ENCODE peak calls at places on chromosomes 12 and 14, in nine cellular contexts. One of them, this sample, is unnamed.

GRCh38 chr14:63470877-63471565 is 72.2 kb downstream of the PPP2R5E start:
- DNase-seq in fibroblast of lung: peak
- DNase-seq in mesendoderm: no peak
- DNase-seq in IMR-90: peak
- DNase-seq in GM23248: peak
- DNase-seq in endothelial cell of umbilical vein: peak
- DNase-seq in A549: peak
- DNase-seq in Karpas-422: no peak
- DNase-seq in astrocyte: peak
- DNase-seq in this sample: no peak

GRCh38 chr14:92926931-92927330 is 4.0 kb downstream of the CHGA start:
- DNase-seq in fibroblast of lung: no peak
- DNase-seq in mesendoderm: no peak
- DNase-seq in IMR-90: no peak
- DNase-seq in GM23248: peak
- DNase-seq in endothelial cell of umbilical vein: no peak
- DNase-seq in A549: no peak
- DNase-seq in Karpas-422: no peak
- DNase-seq in astrocyte: no peak
- DNase-seq in this sample: no peak

GRCh38 chr12:90621927-90622326 is 333.0 kb downstream of the CCER1 start:
- DNase-seq in fibroblast of lung: peak
- DNase-seq in mesendoderm: no peak
- DNase-seq in IMR-90: peak
- DNase-seq in GM23248: peak
- DNase-seq in endothelial cell of umbilical vein: peak
- DNase-seq in A549: no peak
- DNase-seq in Karpas-422: no peak
- DNase-seq in astrocyte: peak
- DNase-seq in this sample: no peak

GRCh38 chr12:1319215-1319614 is 275.2 kb downstream of the FBXL14 start:
- DNase-seq in fibroblast of lung: peak
- DNase-seq in mesendoderm: no peak
- DNase-seq in IMR-90: peak
- DNase-seq in GM23248: peak
- DNase-seq in endothelial cell of umbilical vein: no peak
- DNase-seq in A549: no peak
- DNase-seq in Karpas-422: no peak
- DNase-seq in astrocyte: peak
- DNase-seq in this sample: no peak

GRCh38 chr12:108596854-108597558 is 878 bp downstream of the TMEM119 start:
- DNase-seq in fibroblast of lung: no peak
- DNase-seq in mesendoderm: no peak
- DNase-seq in IMR-90: no peak
- DNase-seq in GM23248: peak
- DNase-seq in endothelial cell of umbilical vein: no peak
- DNase-seq in A549: no peak
- DNase-seq in Karpas-422: no peak
- DNase-seq in astrocyte: no peak
- DNase-seq in this sample: no peak

GRCh38 chr12:92942905-92943304 is 13.8 kb upstream of the EEA1 start:
- DNase-seq in fibroblast of lung: peak
- DNase-seq in mesendoderm: no peak
- DNase-seq in IMR-90: peak
- DNase-seq in GM23248: peak
- DNase-seq in endothelial cell of umbilical vein: no peak
- DNase-seq in A549: no peak
- DNase-seq in Karpas-422: no peak
- DNase-seq in astrocyte: peak
- DNase-seq in this sample: no peak

GRCh38 chr12:88206636-88207035 is 64.5 kb downstream of the TMTC3 start:
- DNase-seq in fibroblast of lung: peak
- DNase-seq in mesendoderm: no peak
- DNase-seq in IMR-90: peak
- DNase-seq in GM23248: peak
- DNase-seq in endothelial cell of umbilical vein: no peak
- DNase-seq in A549: no peak
- DNase-seq in Karpas-422: no peak
- DNase-seq in astrocyte: no peak
- DNase-seq in this sample: no peak

GRCh38 chr14:35835208-35835982 is 9.3 kb downstream of the BRMS1L start:
- DNase-seq in fibroblast of lung: no peak
- DNase-seq in mesendoderm: no peak
- DNase-seq in IMR-90: no peak
- DNase-seq in GM23248: no peak
- DNase-seq in endothelial cell of umbilical vein: no peak
- DNase-seq in A549: no peak
- DNase-seq in Karpas-422: no peak
- DNase-seq in astrocyte: no peak
- DNase-seq in this sample: no peak

GRCh38 chr14:101551729-101552595 is 9.3 kb upstream of the DIO3 start:
- DNase-seq in fibroblast of lung: no peak
- DNase-seq in mesendoderm: no peak
- DNase-seq in IMR-90: no peak
- DNase-seq in GM23248: no peak
- DNase-seq in endothelial cell of umbilical vein: no peak
- DNase-seq in A549: no peak
- DNase-seq in Karpas-422: no peak
- DNase-seq in astrocyte: no peak
- DNase-seq in this sample: no peak

GRCh38 chr14:104700224-104700623 is 10.8 kb downstream of the INF2 start:
- DNase-seq in fibroblast of lung: no peak
- DNase-seq in mesendoderm: no peak
- DNase-seq in IMR-90: no peak
- DNase-seq in GM23248: no peak
- DNase-seq in endothelial cell of umbilical vein: no peak
- DNase-seq in A549: no peak
- DNase-seq in Karpas-422: no peak
- DNase-seq in astrocyte: no peak
- DNase-seq in this sample: no peak

DNA sequence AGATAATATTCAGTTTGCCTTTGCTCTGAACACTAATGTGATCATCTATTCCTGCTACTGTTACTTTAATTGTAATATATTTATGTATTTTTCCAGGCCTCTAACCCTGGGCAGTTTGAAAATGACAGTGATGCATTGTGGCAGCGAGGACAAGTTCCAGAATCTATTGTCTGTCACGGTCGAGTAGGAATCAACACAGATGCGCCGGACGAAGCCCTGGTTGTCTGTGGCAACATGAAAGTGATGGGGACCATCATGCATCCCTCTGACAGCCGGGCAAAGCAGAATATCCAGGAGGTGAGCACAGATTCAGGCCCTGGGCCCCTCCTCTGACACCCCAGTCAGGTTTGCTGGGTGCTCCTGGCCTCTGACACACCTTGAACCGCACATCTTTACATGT is 78.5 kb downstream of the MYRFL start:
- DNase-seq in fibroblast of lung: no peak
- DNase-seq in mesendoderm: no peak
- DNase-seq in IMR-90: no peak
- DNase-seq in GM23248: no peak
- DNase-seq in endothelial cell of umbilical vein: no peak
- DNase-seq in A549: no peak
- DNase-seq in Karpas-422: peak
- DNase-seq in astrocyte: no peak
- DNase-seq in this sample: no peak
- H3K4me2 ChIP-seq in fibroblast of lung: no peak
- H3K4me2 ChIP-seq in mesendoderm: no peak
- H3K4me2 ChIP-seq in IMR-90: no peak
- H3K4me2 ChIP-seq in GM23248: no peak
- H3K4me2 ChIP-seq in endothelial cell of umbilical vein: no peak
- H3K4me2 ChIP-seq in A549: no peak
- H3K4me2 ChIP-seq in Karpas-422: peak
- H3K4me2 ChIP-seq in astrocyte: no peak
- H3K4me2 ChIP-seq in this sample: peak

GRCh38 chr12:65282840-65283239 is 4.4 kb downstream of the MSRB3 start:
- DNase-seq in fibroblast of lung: peak
- DNase-seq in mesendoderm: no peak
- DNase-seq in IMR-90: no peak
- DNase-seq in GM23248: peak
- DNase-seq in endothelial cell of umbilical vein: no peak
- DNase-seq in A549: no peak
- DNase-seq in Karpas-422: no peak
- DNase-seq in astrocyte: no peak
- DNase-seq in this sample: no peak

GRCh38 chr12:65278576-65279386 is at the start of gene MSRB3:
- DNase-seq in fibroblast of lung: peak
- DNase-seq in mesendoderm: peak
- DNase-seq in IMR-90: peak
- DNase-seq in GM23248: peak
- DNase-seq in endothelial cell of umbilical vein: peak
- DNase-seq in A549: peak
- DNase-seq in Karpas-422: no peak
- DNase-seq in astrocyte: peak
- DNase-seq in this sample: no peak

GRCh38 chr12:65279387-65280112 is 1.1 kb downstream of the MSRB3 start:
- DNase-seq in fibroblast of lung: peak
- DNase-seq in mesendoderm: no peak
- DNase-seq in IMR-90: peak
- DNase-seq in GM23248: no peak
- DNase-seq in endothelial cell of umbilical vein: peak
- DNase-seq in A549: no peak
- DNase-seq in Karpas-422: no peak
- DNase-seq in astrocyte: no peak
- DNase-seq in this sample: no peak

GRCh38 chr12:65277994-65278575 is 398 bp upstream of the MSRB3 start:
- DNase-seq in fibroblast of lung: no peak
- DNase-seq in mesendoderm: peak
- DNase-seq in IMR-90: no peak
- DNase-seq in GM23248: no peak
- DNase-seq in endothelial cell of umbilical vein: no peak
- DNase-seq in A549: no peak
- DNase-seq in Karpas-422: no peak
- DNase-seq in astrocyte: no peak
- DNase-seq in this sample: no peak

GRCh38 chr12:65280306-65280705 is 1.8 kb downstream of the MSRB3 start:
- DNase-seq in fibroblast of lung: peak
- DNase-seq in mesendoderm: no peak
- DNase-seq in IMR-90: peak
- DNase-seq in GM23248: peak
- DNase-seq in endothelial cell of umbilical vein: peak
- DNase-seq in A549: no peak
- DNase-seq in Karpas-422: no peak
- DNase-seq in astrocyte: no peak
- DNase-seq in this sample: no peak
- H3K4me2 ChIP-seq in fibroblast of lung: peak
- H3K4me2 ChIP-seq in mesendoderm: no peak
- H3K4me2 ChIP-seq in IMR-90: peak
- H3K4me2 ChIP-seq in GM23248: peak
- H3K4me2 ChIP-seq in endothelial cell of umbilical vein: peak
- H3K4me2 ChIP-seq in A549: peak
- H3K4me2 ChIP-seq in Karpas-422: no peak
- H3K4me2 ChIP-seq in astrocyte: peak
- H3K4me2 ChIP-seq in this sample: no peak

DNA sequence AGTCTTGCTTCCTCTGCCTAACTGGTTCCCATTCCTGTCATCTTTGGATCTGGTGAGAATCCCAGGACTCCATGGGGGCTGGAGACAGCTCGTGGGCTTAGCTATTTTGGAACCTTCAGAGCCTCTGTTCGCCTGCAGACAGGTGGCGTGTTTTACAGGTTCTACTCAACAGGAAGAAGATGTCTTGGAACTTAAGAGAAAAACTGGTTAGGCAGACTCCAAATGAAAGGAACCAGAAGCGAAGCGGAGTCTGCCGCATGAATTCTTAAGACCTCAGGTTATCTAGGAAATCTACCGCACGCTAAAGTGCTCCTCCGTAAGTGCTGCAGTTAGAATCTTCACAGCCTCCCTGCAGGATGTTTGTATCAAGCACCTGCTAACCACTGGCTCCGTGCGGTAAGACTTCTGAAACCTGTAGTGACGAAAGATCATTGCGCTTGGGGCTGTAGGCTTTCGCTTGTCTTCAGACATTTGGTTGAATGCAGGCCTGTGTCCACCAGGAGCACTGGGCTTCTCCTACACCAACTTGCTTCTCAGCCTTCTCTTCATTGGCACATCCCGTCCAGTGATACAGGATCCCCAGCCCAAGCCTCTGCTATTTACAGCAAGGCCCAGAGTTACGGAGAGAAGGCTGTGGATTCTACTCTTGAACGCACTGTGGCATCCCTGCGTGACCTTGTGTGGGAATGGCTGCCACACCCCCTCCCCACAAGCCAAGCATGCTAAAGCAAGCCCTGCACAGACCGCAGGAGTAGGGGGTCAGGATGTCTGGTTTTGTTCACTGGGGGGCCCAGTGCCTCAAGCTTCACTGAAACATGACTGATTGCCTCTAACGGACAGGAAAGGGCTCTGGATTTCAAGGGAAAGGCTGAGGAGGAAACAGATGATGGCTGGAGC is 35.0 kb downstream of the ACADS start:
- DNase-seq in fibroblast of lung: no peak
- DNase-seq in mesendoderm: no peak
- DNase-seq in IMR-90: no peak
- DNase-seq in GM23248: no peak
- DNase-seq in endothelial cell of umbilical vein: no peak
- DNase-seq in A549: no peak
- DNase-seq in Karpas-422: no peak
- DNase-seq in astrocyte: no peak
- DNase-seq in this sample: peak
- H3K4me2 ChIP-seq in fibroblast of lung: no peak
- H3K4me2 ChIP-seq in mesendoderm: no peak
- H3K4me2 ChIP-seq in IMR-90: no peak
- H3K4me2 ChIP-seq in GM23248: no peak
- H3K4me2 ChIP-seq in endothelial cell of umbilical vein: no peak
- H3K4me2 ChIP-seq in A549: no peak
- H3K4me2 ChIP-seq in Karpas-422: no peak
- H3K4me2 ChIP-seq in astrocyte: no peak
- H3K4me2 ChIP-seq in this sample: peak

DNA sequence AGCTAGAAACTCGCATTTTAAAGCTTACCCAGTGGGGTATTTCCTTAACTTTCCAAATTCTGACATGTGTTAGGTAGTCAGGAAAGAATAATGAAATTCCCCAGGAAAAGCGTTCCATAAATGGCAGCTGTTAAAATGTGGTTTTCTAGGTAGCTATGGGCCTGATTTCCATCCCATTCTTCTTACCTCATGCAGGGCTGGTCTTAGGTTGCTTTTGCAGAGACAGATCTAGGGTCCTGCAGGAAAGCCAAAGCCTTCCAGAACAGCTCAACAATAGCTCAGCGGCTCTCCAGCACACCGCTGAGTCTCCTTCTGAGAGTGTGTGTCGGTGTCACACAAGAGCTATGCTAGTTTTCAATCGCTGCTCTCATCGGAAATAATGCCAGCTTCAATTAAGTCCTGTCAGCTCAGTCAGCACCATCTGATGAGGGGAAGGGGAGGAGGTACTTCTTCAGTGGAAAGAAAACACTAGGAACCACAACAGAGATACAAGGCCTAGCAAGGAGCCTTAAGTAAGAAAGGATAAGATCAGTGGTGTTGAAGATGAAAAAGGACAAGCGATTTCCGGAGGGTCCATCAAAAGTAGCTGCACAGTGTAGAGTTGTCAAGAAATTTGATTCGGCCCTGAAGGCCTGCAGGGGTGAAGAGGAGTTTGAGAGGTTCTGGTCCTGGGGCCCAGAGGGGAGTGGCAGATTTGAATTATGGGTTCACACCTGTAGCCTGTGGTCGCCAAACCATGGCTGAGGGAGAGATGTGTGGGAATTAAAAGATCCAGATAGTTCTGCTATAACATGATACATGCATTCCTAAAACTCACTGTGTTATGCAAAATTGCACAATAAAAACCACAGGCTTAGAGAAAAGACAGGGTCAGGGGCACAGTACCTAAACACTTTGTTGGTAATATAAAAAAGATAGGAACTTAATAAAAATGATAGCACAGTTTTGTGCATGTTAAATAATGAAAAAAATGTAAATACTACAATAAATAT is 106.4 kb downstream of the TMEM30B start:
- DNase-seq in fibroblast of lung: peak
- DNase-seq in mesendoderm: peak
- DNase-seq in IMR-90: peak
- DNase-seq in GM23248: peak
- DNase-seq in endothelial cell of umbilical vein: no peak
- DNase-seq in A549: no peak
- DNase-seq in Karpas-422: no peak
- DNase-seq in astrocyte: peak
- DNase-seq in this sample: no peak
- H3K4me2 ChIP-seq in fibroblast of lung: no peak
- H3K4me2 ChIP-seq in mesendoderm: no peak
- H3K4me2 ChIP-seq in IMR-90: peak
- H3K4me2 ChIP-seq in GM23248: peak
- H3K4me2 ChIP-seq in endothelial cell of umbilical vein: no peak
- H3K4me2 ChIP-seq in A549: no peak
- H3K4me2 ChIP-seq in Karpas-422: no peak
- H3K4me2 ChIP-seq in astrocyte: no peak
- H3K4me2 ChIP-seq in this sample: no peak